ENCODE peak calls at places on chromosomes 11 and 22, in six cellular contexts. One of them, this sample, is unnamed.

GRCh38 chr22:38631724-38632123 is 24.5 kb downstream of the FAM227A start:
- ATAC-seq in Panc1: no peak
- ATAC-seq in upper lobe of left lung: no peak
- ATAC-seq in GM12878: no peak
- ATAC-seq in HCT116: no peak
- ATAC-seq in K562: no peak
- ATAC-seq in this sample: no peak

GRCh38 chr11:85960678-85961077 is 105.5 kb downstream of the CCDC83 start:
- ATAC-seq in upper lobe of left lung: no peak
- ATAC-seq in K562: no peak
- ATAC-seq in HCT116: no peak
- ATAC-seq in Panc1: no peak
- ATAC-seq in GM12878: peak; percentile 65
- ATAC-seq in this sample: no peak

GRCh38 chr11:5691963-5692358 is 2.4 kb downstream of the TRIM22 start:
- ATAC-seq in GM12878: no peak
- ATAC-seq in upper lobe of left lung: no peak
- ATAC-seq in K562: no peak
- ATAC-seq in HCT116: no peak
- ATAC-seq in Panc1: no peak
- ATAC-seq in this sample: no peak

GRCh38 chr22:39150848-39151215 is 1.6 kb downstream of the CBX7 start:
- ATAC-seq in upper lobe of left lung: no peak
- ATAC-seq in K562: no peak
- ATAC-seq in HCT116: no peak
- ATAC-seq in Panc1: no peak
- ATAC-seq in GM12878: no peak
- ATAC-seq in this sample: no peak

GRCh38 chr11:67482275-67482735 is 521 bp upstream of the AIP start:
- ATAC-seq in upper lobe of left lung: peak; percentile 54
- ATAC-seq in K562: no peak
- ATAC-seq in GM12878: no peak
- ATAC-seq in HCT116: no peak
- ATAC-seq in Panc1: no peak
- ATAC-seq in this sample: no peak

GRCh38 chr11:79244175-79244804 is 196.5 kb downstream of the TENM4 start:
- ATAC-seq in Panc1: peak; percentile 34
- ATAC-seq in K562: no peak
- ATAC-seq in upper lobe of left lung: peak; percentile 88
- ATAC-seq in GM12878: no peak
- ATAC-seq in HCT116: no peak
- ATAC-seq in this sample: peak; percentile 91

GRCh38 chr11:13287026-13287425 is 9.4 kb downstream of the BMAL1 start:
- ATAC-seq in upper lobe of left lung: no peak
- ATAC-seq in K562: no peak
- ATAC-seq in HCT116: no peak
- ATAC-seq in Panc1: no peak
- ATAC-seq in GM12878: peak; percentile 69
- ATAC-seq in this sample: no peak

GRCh38 chr11:107651672-107652071 is 60.2 kb downstream of the SLN start:
- ATAC-seq in HCT116: peak; percentile 78
- ATAC-seq in K562: no peak
- ATAC-seq in GM12878: peak; percentile 32
- ATAC-seq in Panc1: no peak
- ATAC-seq in upper lobe of left lung: no peak
- ATAC-seq in this sample: no peak

GRCh38 chr22:29799217-29799680 is 32.1 kb downstream of the UQCR10 start:
- ATAC-seq in GM12878: no peak
- ATAC-seq in K562: peak; percentile 96
- ATAC-seq in Panc1: peak; percentile 48
- ATAC-seq in upper lobe of left lung: peak; percentile 97
- ATAC-seq in HCT116: peak; percentile 90
- ATAC-seq in this sample: peak; percentile 96

GRCh38 chr11:17801166-17801565 is 66.6 kb downstream of the KCNC1 start:
- ATAC-seq in upper lobe of left lung: no peak
- ATAC-seq in GM12878: no peak
- ATAC-seq in HCT116: no peak
- ATAC-seq in Panc1: no peak
- ATAC-seq in K562: no peak
- ATAC-seq in this sample: no peak

GRCh38 chr11:65872555-65873279 is at the start of gene EFEMP2:
- ATAC-seq in Panc1: peak; percentile 6
- ATAC-seq in GM12878: no peak
- ATAC-seq in HCT116: no peak
- ATAC-seq in K562: no peak
- ATAC-seq in upper lobe of left lung: peak; percentile 73
- ATAC-seq in this sample: peak; percentile 35

GRCh38 chr11:8098879-8099278 is 17.9 kb downstream of the TUB start:
- ATAC-seq in K562: peak; percentile 25
- ATAC-seq in HCT116: peak; percentile 9
- ATAC-seq in upper lobe of left lung: no peak
- ATAC-seq in Panc1: no peak
- ATAC-seq in GM12878: no peak
- ATAC-seq in this sample: no peak

GRCh38 chr11:94895451-94895850 is 77.9 kb downstream of the CWC15 start:
- ATAC-seq in GM12878: no peak
- ATAC-seq in HCT116: no peak
- ATAC-seq in Panc1: no peak
- ATAC-seq in upper lobe of left lung: peak; percentile 67
- ATAC-seq in K562: no peak
- ATAC-seq in this sample: peak; percentile 55

GRCh38 chr11:86183694-86184093 is 60.9 kb upstream of the EED start:
- ATAC-seq in HCT116: peak; percentile 59
- ATAC-seq in GM12878: peak; percentile 72
- ATAC-seq in K562: peak; percentile 82
- ATAC-seq in Panc1: no peak
- ATAC-seq in upper lobe of left lung: no peak
- ATAC-seq in this sample: no peak

GRCh38 chr11:36254739-36255138 is 34.5 kb downstream of the COMMD9 start:
- ATAC-seq in GM12878: no peak
- ATAC-seq in upper lobe of left lung: no peak
- ATAC-seq in HCT116: no peak
- ATAC-seq in Panc1: no peak
- ATAC-seq in K562: no peak
- ATAC-seq in this sample: no peak

GRCh38 chr22:27867114-27867957 is 51.7 kb downstream of the PITPNB start:
- ATAC-seq in K562: no peak
- ATAC-seq in Panc1: no peak
- ATAC-seq in upper lobe of left lung: peak; percentile 43
- ATAC-seq in GM12878: peak; percentile 59
- ATAC-seq in HCT116: no peak
- ATAC-seq in this sample: no peak

GRCh38 chr11:65206901-65207300 is 25.2 kb downstream of the CAPN1 start:
- ATAC-seq in K562: no peak
- ATAC-seq in upper lobe of left lung: no peak
- ATAC-seq in GM12878: no peak
- ATAC-seq in Panc1: no peak
- ATAC-seq in HCT116: no peak
- ATAC-seq in this sample: no peak

GRCh38 chr22:50527921-50528681 is 1.7 kb downstream of the TYMP start:
- ATAC-seq in Panc1: no peak
- ATAC-seq in HCT116: no peak
- ATAC-seq in GM12878: no peak
- ATAC-seq in upper lobe of left lung: no peak
- ATAC-seq in K562: no peak
- ATAC-seq in this sample: no peak

GRCh38 chr11:121448431-121448941 is 3.6 kb upstream of the SORL1 start:
- ATAC-seq in GM12878: peak; percentile 3
- ATAC-seq in upper lobe of left lung: peak; percentile 49
- ATAC-seq in Panc1: no peak
- ATAC-seq in HCT116: no peak
- ATAC-seq in K562: no peak
- ATAC-seq in this sample: no peak

GRCh38 chr11:124174001-124174400 is 9.1 kb upstream of the OR10D3 start:
- ATAC-seq in Panc1: no peak
- ATAC-seq in K562: peak; percentile 54
- ATAC-seq in GM12878: no peak
- ATAC-seq in HCT116: no peak
- ATAC-seq in upper lobe of left lung: no peak
- ATAC-seq in this sample: no peak

GRCh38 chr11:44601471-44602370 is 36.3 kb downstream of the CD82 start:
- ATAC-seq in Panc1: no peak
- ATAC-seq in GM12878: peak; percentile 59
- ATAC-seq in upper lobe of left lung: no peak
- ATAC-seq in K562: no peak
- ATAC-seq in HCT116: no peak
- ATAC-seq in this sample: no peak

GRCh38 chr22:37070744-37071143 is 19.2 kb downstream of the KCTD17 start:
- ATAC-seq in Panc1: peak; percentile 47
- ATAC-seq in HCT116: no peak
- ATAC-seq in GM12878: no peak
- ATAC-seq in K562: no peak
- ATAC-seq in upper lobe of left lung: no peak
- ATAC-seq in this sample: no peak

GRCh38 chr22:37069319-37069718 is 17.8 kb downstream of the KCTD17 start:
- ATAC-seq in upper lobe of left lung: no peak
- ATAC-seq in HCT116: no peak
- ATAC-seq in K562: no peak
- ATAC-seq in Panc1: no peak
- ATAC-seq in GM12878: no peak
- ATAC-seq in this sample: no peak

GRCh38 chr22:37069719-37070118 is 18.2 kb downstream of the KCTD17 start:
- ATAC-seq in HCT116: no peak
- ATAC-seq in Panc1: no peak
- ATAC-seq in K562: no peak
- ATAC-seq in upper lobe of left lung: no peak
- ATAC-seq in GM12878: no peak
- ATAC-seq in this sample: no peak

GRCh38 chr22:37070334-37070733 is 18.8 kb downstream of the KCTD17 start:
- ATAC-seq in GM12878: no peak
- ATAC-seq in K562: no peak
- ATAC-seq in HCT116: no peak
- ATAC-seq in Panc1: no peak
- ATAC-seq in upper lobe of left lung: no peak
- ATAC-seq in this sample: no peak

DNA sequence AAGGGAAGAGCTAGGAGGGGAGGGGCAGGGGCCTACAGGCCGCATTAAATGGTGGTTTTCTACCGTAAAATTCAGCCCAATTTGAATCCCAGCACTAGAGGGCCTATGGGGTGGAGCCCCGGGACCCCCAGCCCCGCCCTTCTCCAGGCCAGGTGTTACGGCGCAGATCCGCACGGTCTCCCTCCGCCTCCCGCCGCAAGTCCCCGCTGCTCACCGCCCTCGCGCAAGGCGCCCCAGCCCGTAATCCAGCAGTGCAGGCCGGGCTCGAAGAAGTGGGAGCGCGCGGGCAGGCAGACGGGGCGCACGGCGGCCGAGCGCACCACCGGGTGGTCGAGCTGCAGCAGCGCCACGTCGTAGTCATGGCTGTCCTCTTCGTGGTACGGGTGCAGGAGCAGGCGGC is 17.3 kb downstream of the KCTD17 start:
- ATAC-seq in upper lobe of left lung: no peak
- ATAC-seq in Panc1: no peak
- ATAC-seq in HCT116: no peak
- ATAC-seq in GM12878: no peak
- ATAC-seq in K562: no peak
- ATAC-seq in this sample: no peak
- H3K4me3 ChIP-seq in upper lobe of left lung: no peak overlapping the region
- H3K4me3 ChIP-seq in Panc1: no peak overlapping the region
- H3K4me3 ChIP-seq in HCT116: no peak overlapping the region
- H3K4me3 ChIP-seq in GM12878: no peak overlapping the region
- H3K4me3 ChIP-seq in K562: no peak overlapping the region
- H3K4me3 ChIP-seq in this sample: no peak overlapping the region

GRCh38 chr22:31106001-31106571 is 1.3 kb downstream of the SELENOM start:
- ATAC-seq in GM12878: no peak
- ATAC-seq in HCT116: no peak
- ATAC-seq in Panc1: peak; percentile 7
- ATAC-seq in K562: no peak
- ATAC-seq in upper lobe of left lung: no peak
- ATAC-seq in this sample: no peak

GRCh38 chr22:31105282-31105929 is 2.0 kb downstream of the SELENOM start:
- ATAC-seq in Panc1: no peak
- ATAC-seq in HCT116: no peak
- ATAC-seq in K562: no peak
- ATAC-seq in GM12878: no peak
- ATAC-seq in upper lobe of left lung: no peak
- ATAC-seq in this sample: no peak

GRCh38 chr22:31103899-31104694 is 3.3 kb downstream of the SELENOM start:
- ATAC-seq in upper lobe of left lung: no peak
- ATAC-seq in GM12878: no peak
- ATAC-seq in Panc1: no peak
- ATAC-seq in K562: no peak
- ATAC-seq in HCT116: no peak
- ATAC-seq in this sample: peak; percentile 3

GRCh38 chr22:31103111-31103510 is 4.3 kb downstream of the SELENOM start:
- ATAC-seq in upper lobe of left lung: no peak
- ATAC-seq in Panc1: no peak
- ATAC-seq in K562: no peak
- ATAC-seq in GM12878: no peak
- ATAC-seq in HCT116: no peak
- ATAC-seq in this sample: no peak

GRCh38 chr22:31104869-31105268 is 2.5 kb downstream of the SELENOM start:
- ATAC-seq in HCT116: no peak
- ATAC-seq in upper lobe of left lung: no peak
- ATAC-seq in K562: no peak
- ATAC-seq in Panc1: no peak
- ATAC-seq in GM12878: peak; percentile 32
- ATAC-seq in this sample: no peak
- TF ChIP-seq POLR2AphosphoS5 in HCT116: no peak
- TF ChIP-seq POLR2AphosphoS5 in upper lobe of left lung: no peak
- TF ChIP-seq POLR2AphosphoS5 in K562: no peak
- TF ChIP-seq POLR2AphosphoS5 in Panc1: no peak
- TF ChIP-seq POLR2AphosphoS5 in GM12878: no peak
- TF ChIP-seq POLR2AphosphoS5 in this sample: peak; percentile 79

DNA sequence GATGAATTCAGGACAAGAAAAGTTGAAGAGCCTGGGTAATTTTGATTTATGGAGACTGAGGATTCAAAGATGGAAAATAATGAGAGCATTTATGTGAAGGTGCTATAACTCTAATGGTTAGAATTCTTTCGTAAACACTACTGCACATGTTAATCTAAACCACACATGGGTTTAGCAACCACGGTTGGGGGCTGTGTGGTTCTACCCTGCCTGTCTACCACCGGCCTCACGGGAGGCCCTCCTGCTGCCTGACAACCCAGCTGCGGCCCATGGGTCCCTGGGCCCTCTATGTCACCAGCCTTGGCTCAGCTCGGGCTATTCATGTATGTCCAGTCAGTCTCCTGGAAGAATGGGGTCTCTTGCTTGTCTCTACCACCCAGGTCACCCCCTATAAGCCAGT is 68.5 kb upstream of the ARFGAP3 start:
- ATAC-seq in HCT116: no peak
- ATAC-seq in upper lobe of left lung: no peak
- ATAC-seq in K562: no peak
- ATAC-seq in GM12878: peak; percentile 43
- ATAC-seq in Panc1: no peak
- ATAC-seq in this sample: no peak
- H3K4me1 ChIP-seq in HCT116: peaks cover 19% of the 10 kb centered on the region
- H3K4me1 ChIP-seq in upper lobe of left lung: peaks cover 74% of the 10 kb centered on the region
- H3K4me1 ChIP-seq in K562: peaks cover 9% of the 10 kb centered on the region
- H3K4me1 ChIP-seq in GM12878: peaks cover 47% of the 10 kb centered on the region
- H3K4me1 ChIP-seq in Panc1: peaks cover 27% of the 10 kb centered on the region
- H3K4me1 ChIP-seq in this sample: peaks cover 24% of the 10 kb centered on the region

DNA sequence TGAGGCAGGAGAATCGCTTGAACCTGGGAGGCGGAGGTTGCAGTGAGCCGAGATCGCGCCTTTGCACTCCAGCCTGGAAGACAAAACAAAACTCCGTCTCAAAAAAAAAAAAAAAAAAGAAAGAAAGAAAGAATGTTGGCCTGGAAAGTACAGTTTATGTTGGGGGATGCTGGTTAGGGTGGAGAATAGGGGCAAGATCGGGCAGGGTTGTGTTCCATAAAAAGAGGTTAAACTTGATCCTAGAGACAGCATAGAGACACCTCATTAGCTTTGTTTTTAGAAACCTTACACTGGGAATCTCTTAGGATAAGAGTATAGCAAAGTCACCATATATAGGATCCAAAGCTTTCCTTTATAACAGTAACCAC is 1.9 kb upstream of the FTH1 start:
- ATAC-seq in HCT116: no peak
- ATAC-seq in K562: no peak
- ATAC-seq in Panc1: no peak
- ATAC-seq in upper lobe of left lung: no peak
- ATAC-seq in GM12878: no peak
- ATAC-seq in this sample: no peak
- H3K4me3 ChIP-seq in HCT116: no peak overlapping the region
- H3K4me3 ChIP-seq in K562: peak overlapping the region; percentile 80
- H3K4me3 ChIP-seq in Panc1: no peak overlapping the region
- H3K4me3 ChIP-seq in upper lobe of left lung: no peak overlapping the region
- H3K4me3 ChIP-seq in GM12878: no peak overlapping the region
- H3K4me3 ChIP-seq in this sample: no peak overlapping the region

This sample was measured in gastroesophageal sphincter.